ENCODE peak calls at places on chromosomes 13 and 19, in eight cellular contexts. One of them, this sample, is unnamed.
A peak's percentile ranks its signal among the peaks of the same experiment; 100 is the strongest.

GRCh38 chr19:47778954-47779351 is 450 bp downstream of the SELENOW start:
- DNase-seq in EH: peak; percentile 26
- DNase-seq in HT1080: no peak
- DNase-seq in cardiac septum: no peak
- DNase-seq in GOT3: no peak
- DNase-seq in NCI-H1694 treated with DMSO at 0.1 percent for 48 hours: no peak
- DNase-seq in hypothalamus: peak; percentile 47
- DNase-seq in activated CD8-positive, alpha-beta memory T cell treated with anti-CD3 and anti-CD28 coated beads for 4 hours: no peak
- DNase-seq in this sample: peak; percentile 37

GRCh38 chr19:43229315-43229714 is 23.9 kb upstream of the PSG4 start:
- DNase-seq in hypothalamus: no peak
- DNase-seq in activated CD8-positive, alpha-beta memory T cell treated with anti-CD3 and anti-CD28 coated beads for 4 hours: no peak
- DNase-seq in GOT3: no peak
- DNase-seq in HT1080: peak; percentile 43
- DNase-seq in NCI-H1694 treated with DMSO at 0.1 percent for 48 hours: no peak
- DNase-seq in cardiac septum: no peak
- DNase-seq in EH: peak; percentile 51
- DNase-seq in this sample: no peak

GRCh38 chr19:47427241-47428176 is 8.2 kb upstream of the MEIS3 start:
- DNase-seq in EH: peak; percentile 70
- DNase-seq in cardiac septum: no peak
- DNase-seq in NCI-H1694 treated with DMSO at 0.1 percent for 48 hours: peak; percentile 83
- DNase-seq in GOT3: no peak
- DNase-seq in HT1080: peak; percentile 63
- DNase-seq in activated CD8-positive, alpha-beta memory T cell treated with anti-CD3 and anti-CD28 coated beads for 4 hours: peak; percentile 39
- DNase-seq in hypothalamus: peak; percentile 23
- DNase-seq in this sample: peak; percentile 66

GRCh38 chr13:45367995-45368394 is 27.0 kb upstream of the TPT1 start:
- DNase-seq in HT1080: peak; percentile 26
- DNase-seq in EH: no peak
- DNase-seq in NCI-H1694 treated with DMSO at 0.1 percent for 48 hours: no peak
- DNase-seq in GOT3: no peak
- DNase-seq in activated CD8-positive, alpha-beta memory T cell treated with anti-CD3 and anti-CD28 coated beads for 4 hours: no peak
- DNase-seq in cardiac septum: no peak
- DNase-seq in hypothalamus: no peak
- DNase-seq in this sample: no peak

GRCh38 chr19:3243851-3244700 is 19.6 kb downstream of the CELF5 start:
- DNase-seq in cardiac septum: no peak
- DNase-seq in GOT3: no peak
- DNase-seq in hypothalamus: no peak
- DNase-seq in EH: peak; percentile 65
- DNase-seq in HT1080: peak; percentile 16
- DNase-seq in activated CD8-positive, alpha-beta memory T cell treated with anti-CD3 and anti-CD28 coated beads for 4 hours: no peak
- DNase-seq in NCI-H1694 treated with DMSO at 0.1 percent for 48 hours: no peak
- DNase-seq in this sample: no peak

GRCh38 chr19:3516675-3517207 is 10.6 kb downstream of the FZR1 start:
- DNase-seq in GOT3: no peak
- DNase-seq in HT1080: no peak
- DNase-seq in cardiac septum: no peak
- DNase-seq in EH: no peak
- DNase-seq in NCI-H1694 treated with DMSO at 0.1 percent for 48 hours: peak; percentile 31
- DNase-seq in activated CD8-positive, alpha-beta memory T cell treated with anti-CD3 and anti-CD28 coated beads for 4 hours: no peak
- DNase-seq in hypothalamus: peak; percentile 17
- DNase-seq in this sample: no peak

GRCh38 chr13:109938255-109938936 is 152.0 kb upstream of the IRS2 start:
- DNase-seq in activated CD8-positive, alpha-beta memory T cell treated with anti-CD3 and anti-CD28 coated beads for 4 hours: no peak
- DNase-seq in hypothalamus: no peak
- DNase-seq in GOT3: no peak
- DNase-seq in cardiac septum: no peak
- DNase-seq in NCI-H1694 treated with DMSO at 0.1 percent for 48 hours: no peak
- DNase-seq in EH: peak; percentile 65
- DNase-seq in HT1080: peak; percentile 67
- DNase-seq in this sample: no peak

GRCh38 chr13:30151398-30151797 is 156.0 kb downstream of the KATNAL1 start:
- DNase-seq in activated CD8-positive, alpha-beta memory T cell treated with anti-CD3 and anti-CD28 coated beads for 4 hours: no peak
- DNase-seq in cardiac septum: peak; percentile 14
- DNase-seq in HT1080: no peak
- DNase-seq in GOT3: no peak
- DNase-seq in hypothalamus: no peak
- DNase-seq in EH: no peak
- DNase-seq in NCI-H1694 treated with DMSO at 0.1 percent for 48 hours: no peak
- DNase-seq in this sample: no peak

GRCh38 chr19:16608290-16608704 is 19.7 kb downstream of the MED26 start:
- DNase-seq in EH: peak; percentile 94
- DNase-seq in hypothalamus: no peak
- DNase-seq in activated CD8-positive, alpha-beta memory T cell treated with anti-CD3 and anti-CD28 coated beads for 4 hours: no peak
- DNase-seq in cardiac septum: no peak
- DNase-seq in GOT3: no peak
- DNase-seq in HT1080: no peak
- DNase-seq in NCI-H1694 treated with DMSO at 0.1 percent for 48 hours: no peak
- DNase-seq in this sample: no peak

GRCh38 chr19:31338069-31338767 is 11.0 kb downstream of the TSHZ3 start:
- DNase-seq in activated CD8-positive, alpha-beta memory T cell treated with anti-CD3 and anti-CD28 coated beads for 4 hours: no peak
- DNase-seq in NCI-H1694 treated with DMSO at 0.1 percent for 48 hours: no peak
- DNase-seq in HT1080: no peak
- DNase-seq in EH: peak; percentile 38
- DNase-seq in cardiac septum: peak; percentile 50
- DNase-seq in GOT3: no peak
- DNase-seq in hypothalamus: no peak
- DNase-seq in this sample: no peak

GRCh38 chr19:10826846-10827245 is 9.2 kb downstream of the TMED1 start:
- DNase-seq in EH: no peak
- DNase-seq in HT1080: no peak
- DNase-seq in hypothalamus: no peak
- DNase-seq in activated CD8-positive, alpha-beta memory T cell treated with anti-CD3 and anti-CD28 coated beads for 4 hours: no peak
- DNase-seq in NCI-H1694 treated with DMSO at 0.1 percent for 48 hours: no peak
- DNase-seq in GOT3: no peak
- DNase-seq in cardiac septum: no peak
- DNase-seq in this sample: no peak

GRCh38 chr19:45866400-45867176 is 2.5 kb downstream of the FOXA3 start:
- DNase-seq in EH: no peak
- DNase-seq in hypothalamus: no peak
- DNase-seq in HT1080: no peak
- DNase-seq in cardiac septum: no peak
- DNase-seq in GOT3: no peak
- DNase-seq in activated CD8-positive, alpha-beta memory T cell treated with anti-CD3 and anti-CD28 coated beads for 4 hours: no peak
- DNase-seq in NCI-H1694 treated with DMSO at 0.1 percent for 48 hours: no peak
- DNase-seq in this sample: no peak

GRCh38 chr13:49869514-49869913 is 66.6 kb downstream of the SPRYD7 start:
- DNase-seq in EH: peak; percentile 38
- DNase-seq in cardiac septum: no peak
- DNase-seq in HT1080: peak; percentile 36
- DNase-seq in hypothalamus: no peak
- DNase-seq in NCI-H1694 treated with DMSO at 0.1 percent for 48 hours: no peak
- DNase-seq in GOT3: no peak
- DNase-seq in activated CD8-positive, alpha-beta memory T cell treated with anti-CD3 and anti-CD28 coated beads for 4 hours: no peak
- DNase-seq in this sample: no peak

GRCh38 chr19:18898081-18898532 is 2.1 kb upstream of the CERS1 start:
- DNase-seq in HT1080: no peak
- DNase-seq in hypothalamus: no peak
- DNase-seq in cardiac septum: no peak
- DNase-seq in activated CD8-positive, alpha-beta memory T cell treated with anti-CD3 and anti-CD28 coated beads for 4 hours: no peak
- DNase-seq in EH: no peak
- DNase-seq in NCI-H1694 treated with DMSO at 0.1 percent for 48 hours: no peak
- DNase-seq in GOT3: no peak
- DNase-seq in this sample: no peak

GRCh38 chr13:77480071-77480470 is 55.4 kb upstream of the SCEL start:
- DNase-seq in EH: no peak
- DNase-seq in hypothalamus: no peak
- DNase-seq in cardiac septum: no peak
- DNase-seq in activated CD8-positive, alpha-beta memory T cell treated with anti-CD3 and anti-CD28 coated beads for 4 hours: no peak
- DNase-seq in HT1080: no peak
- DNase-seq in NCI-H1694 treated with DMSO at 0.1 percent for 48 hours: no peak
- DNase-seq in GOT3: no peak
- DNase-seq in this sample: no peak

GRCh38 chr13:62357887-62358645 is 942.4 kb upstream of the PCDH20 start:
- DNase-seq in EH: no peak
- DNase-seq in activated CD8-positive, alpha-beta memory T cell treated with anti-CD3 and anti-CD28 coated beads for 4 hours: no peak
- DNase-seq in NCI-H1694 treated with DMSO at 0.1 percent for 48 hours: no peak
- DNase-seq in GOT3: no peak
- DNase-seq in hypothalamus: peak; percentile 5
- DNase-seq in cardiac septum: no peak
- DNase-seq in HT1080: peak; percentile 65
- DNase-seq in this sample: no peak

GRCh38 chr13:34748078-34748477 is 194.0 kb upstream of the NBEA start:
- DNase-seq in HT1080: peak; percentile 14
- DNase-seq in EH: no peak
- DNase-seq in activated CD8-positive, alpha-beta memory T cell treated with anti-CD3 and anti-CD28 coated beads for 4 hours: no peak
- DNase-seq in cardiac septum: no peak
- DNase-seq in hypothalamus: peak; percentile 3
- DNase-seq in NCI-H1694 treated with DMSO at 0.1 percent for 48 hours: no peak
- DNase-seq in GOT3: no peak
- DNase-seq in this sample: peak; percentile 66

GRCh38 chr13:33034897-33035296 is 18.7 kb downstream of the KL start:
- DNase-seq in GOT3: no peak
- DNase-seq in HT1080: no peak
- DNase-seq in hypothalamus: no peak
- DNase-seq in EH: no peak
- DNase-seq in activated CD8-positive, alpha-beta memory T cell treated with anti-CD3 and anti-CD28 coated beads for 4 hours: no peak
- DNase-seq in cardiac septum: no peak
- DNase-seq in NCI-H1694 treated with DMSO at 0.1 percent for 48 hours: no peak
- DNase-seq in this sample: no peak

GRCh38 chr13:106104281-106104901 is 431.1 kb downstream of the EFNB2 start:
- DNase-seq in EH: peak; percentile 97
- DNase-seq in HT1080: peak; percentile 97
- DNase-seq in GOT3: no peak
- DNase-seq in cardiac septum: no peak
- DNase-seq in activated CD8-positive, alpha-beta memory T cell treated with anti-CD3 and anti-CD28 coated beads for 4 hours: no peak
- DNase-seq in NCI-H1694 treated with DMSO at 0.1 percent for 48 hours: no peak
- DNase-seq in hypothalamus: no peak
- DNase-seq in this sample: no peak

GRCh38 chr13:43528992-43529391 is 257.8 kb downstream of the ENOX1 start:
- DNase-seq in activated CD8-positive, alpha-beta memory T cell treated with anti-CD3 and anti-CD28 coated beads for 4 hours: no peak
- DNase-seq in EH: peak; percentile 6
- DNase-seq in cardiac septum: no peak
- DNase-seq in hypothalamus: no peak
- DNase-seq in NCI-H1694 treated with DMSO at 0.1 percent for 48 hours: no peak
- DNase-seq in GOT3: no peak
- DNase-seq in HT1080: no peak
- DNase-seq in this sample: no peak

GRCh38 chr13:113559061-113559460 is 25.5 kb upstream of the TFDP1 start:
- DNase-seq in NCI-H1694 treated with DMSO at 0.1 percent for 48 hours: no peak
- DNase-seq in hypothalamus: no peak
- DNase-seq in HT1080: no peak
- DNase-seq in activated CD8-positive, alpha-beta memory T cell treated with anti-CD3 and anti-CD28 coated beads for 4 hours: no peak
- DNase-seq in GOT3: no peak
- DNase-seq in cardiac septum: no peak
- DNase-seq in EH: no peak
- DNase-seq in this sample: no peak

GRCh38 chr13:92196566-92197256 is 798.3 kb downstream of the GPC5 start:
- DNase-seq in EH: no peak
- DNase-seq in GOT3: no peak
- DNase-seq in hypothalamus: no peak
- DNase-seq in NCI-H1694 treated with DMSO at 0.1 percent for 48 hours: peak; percentile 54
- DNase-seq in HT1080: no peak
- DNase-seq in cardiac septum: no peak
- DNase-seq in activated CD8-positive, alpha-beta memory T cell treated with anti-CD3 and anti-CD28 coated beads for 4 hours: no peak
- DNase-seq in this sample: no peak

GRCh38 chr19:19110410-19111137 is 27.7 kb downstream of the TMEM161A start:
- DNase-seq in EH: peak; percentile 14
- DNase-seq in GOT3: no peak
- DNase-seq in cardiac septum: no peak
- DNase-seq in activated CD8-positive, alpha-beta memory T cell treated with anti-CD3 and anti-CD28 coated beads for 4 hours: no peak
- DNase-seq in hypothalamus: no peak
- DNase-seq in HT1080: no peak
- DNase-seq in NCI-H1694 treated with DMSO at 0.1 percent for 48 hours: no peak
- DNase-seq in this sample: peak; percentile 40

GRCh38 chr19:8148410-8149231 is 771 bp downstream of the FBN3 start:
- DNase-seq in NCI-H1694 treated with DMSO at 0.1 percent for 48 hours: no peak
- DNase-seq in EH: no peak
- DNase-seq in hypothalamus: no peak
- DNase-seq in activated CD8-positive, alpha-beta memory T cell treated with anti-CD3 and anti-CD28 coated beads for 4 hours: no peak
- DNase-seq in GOT3: no peak
- DNase-seq in HT1080: no peak
- DNase-seq in cardiac septum: no peak
- DNase-seq in this sample: no peak

This sample was measured in posterior cingulate gyrus.